ENCODE peak calls at places on chromosomes 11 and 22, in five cellular contexts. M, L, V, E and W are unnamed samples.

GRCh38 chr11:6237903-6238302 is 986 bp upstream of the CNGA4 start:
- DNase-seq in E (no peak), V (no peak), L (no peak), M (no peak), W (no peak)

GRCh38 chr11:32960553-32961164 is 55.0 kb upstream of the DEPDC7 start:
- DNase-seq in M (peak; percentile 40), V (no peak), L (no peak), E (no peak), W (peak; percentile 26)

GRCh38 chr22:36049678-36049997 is 21.0 kb upstream of the RBFOX2 start:
- DNase-seq in M (no peak), V (no peak), E (no peak), L (no peak), W (no peak)

GRCh38 chr11:12319734-12320387 is 57.5 kb upstream of the PARVA start:
- DNase-seq in L (no peak), E (no peak), V (no peak), M (peak; percentile 5), W (no peak)

GRCh38 chr22:38788016-38788415 is 5.9 kb downstream of the DNAL4 start:
- DNase-seq in E (no peak), M (peak; percentile 65), L (no peak), V (peak; percentile 60), W (no peak)

GRCh38 chr22:43829448-43829821 is 17.3 kb upstream of the EFCAB6 start:
- DNase-seq in V (no peak), E (no peak), L (no peak), M (peak; percentile 53), W (no peak)

GRCh38 chr11:87398913-87399312 is 361.2 kb downstream of the TMEM135 start:
- DNase-seq in M (peak; percentile 6), L (no peak), E (peak; percentile 79), V (peak; percentile 83), W (no peak)

GRCh38 chr11:7413961-7414728 is 71.2 kb upstream of the OLFML1 start:
- DNase-seq in L (no peak), V (no peak), E (no peak), M (no peak), W (no peak)

DNA sequence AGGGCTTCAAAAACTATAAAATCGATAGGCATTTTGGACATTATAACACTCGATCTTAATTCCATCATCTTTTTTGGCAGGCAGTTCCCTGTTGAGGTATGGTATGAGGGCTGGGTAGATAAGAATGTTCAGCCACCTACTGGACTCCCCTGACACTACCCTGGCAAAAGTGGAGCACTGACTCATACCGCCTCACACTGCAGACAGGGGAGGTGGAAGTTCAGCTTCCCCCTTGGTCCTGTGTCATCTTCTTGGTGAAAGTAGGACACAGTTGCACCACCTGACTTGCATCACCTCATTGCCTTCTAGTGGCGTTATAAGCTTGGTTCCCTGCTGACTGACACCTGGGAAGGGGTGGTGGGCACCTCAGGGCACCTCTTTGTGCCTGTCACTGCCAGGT is 30.4 kb downstream of the PAAF1 start:
- DNase-seq in L (no peak), E (no peak), M (peak; percentile 50), V (no peak), W (peak; percentile 83)
- TF ChIP-seq CTCF in L (no peak), E (no peak), M (no peak), V (no peak), W (no peak)

DNA sequence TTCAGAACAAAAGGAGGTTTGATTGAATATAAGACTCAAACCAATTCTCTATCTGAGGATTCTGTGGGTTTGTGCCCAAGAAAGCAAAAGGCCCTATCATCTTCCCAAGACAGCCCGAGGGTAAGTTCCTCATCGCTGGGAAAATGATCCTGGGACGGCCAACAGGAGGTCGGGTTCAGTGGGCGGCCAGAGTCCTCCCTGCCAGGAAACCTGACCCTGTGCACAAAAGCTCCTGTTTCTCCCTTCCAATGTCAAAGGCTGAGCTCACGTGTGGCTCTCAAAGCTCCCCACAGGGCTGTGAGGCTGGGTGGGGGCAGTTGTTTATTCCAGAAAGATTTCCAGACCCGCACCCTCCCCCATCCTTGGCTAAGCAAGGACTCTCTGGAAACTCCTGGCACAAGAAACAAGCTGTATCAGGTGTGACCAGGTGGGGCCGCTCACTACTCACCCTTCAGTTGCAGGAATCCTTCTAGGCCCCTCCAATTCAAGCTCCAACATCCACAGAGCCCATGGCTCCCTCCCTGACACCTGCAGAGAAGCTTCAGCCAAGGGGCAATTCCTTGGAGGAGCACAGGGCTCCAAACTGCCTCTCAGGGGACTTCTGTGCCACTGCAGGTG is 131.9 kb downstream of the SHANK2 start:
- DNase-seq in V (no peak), L (no peak), E (no peak), M (no peak), W (peak; percentile 30)
- TF ChIP-seq CTCF in V (no peak), L (no peak), E (no peak), M (no peak), W (peak; percentile 18)

DNA sequence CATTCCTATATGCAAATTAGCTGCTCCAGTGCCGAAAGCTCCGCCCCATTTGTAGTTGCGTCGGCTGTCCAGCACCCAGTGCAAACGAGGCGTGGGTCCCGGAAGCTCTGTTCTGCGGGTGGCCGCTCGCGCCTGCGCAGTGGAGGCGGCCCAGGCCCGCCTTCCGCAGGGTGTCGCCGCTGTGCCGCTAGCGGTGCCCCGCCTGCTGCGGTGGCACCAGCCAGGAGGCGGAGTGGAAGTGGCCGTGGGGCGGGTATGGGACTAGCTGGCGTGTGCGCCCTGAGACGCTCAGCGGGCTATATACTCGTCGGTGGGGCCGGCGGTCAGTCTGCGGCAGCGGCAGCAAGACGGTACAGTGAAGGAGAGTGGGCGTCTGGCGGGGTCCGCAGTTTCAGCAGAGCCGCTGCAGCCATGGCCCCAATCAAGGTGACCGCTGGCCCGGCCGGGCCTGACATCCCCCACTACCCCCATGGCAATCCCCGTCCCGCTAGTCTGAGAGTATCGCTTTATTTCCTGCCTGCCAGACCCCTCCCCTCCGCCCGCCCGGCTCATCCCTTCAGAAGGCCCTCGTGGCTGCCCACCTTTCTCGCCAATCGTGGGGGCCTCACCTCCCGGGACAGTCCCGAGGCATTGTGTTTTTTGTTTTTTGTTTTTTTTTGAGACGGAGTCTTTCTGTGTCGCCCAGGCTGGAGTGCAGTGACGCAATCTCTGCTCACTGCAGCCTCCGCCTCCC is at the start of gene PRDX5:
- DNase-seq in M (peak; percentile 92), L (peak; percentile 99), V (peak; percentile 97), E (peak; percentile 96), W (peak; percentile 90)
- TF ChIP-seq CTCF in M (no peak), L (no peak), V (peak; percentile 67), E (no peak), W (peak; percentile 58)

DNA sequence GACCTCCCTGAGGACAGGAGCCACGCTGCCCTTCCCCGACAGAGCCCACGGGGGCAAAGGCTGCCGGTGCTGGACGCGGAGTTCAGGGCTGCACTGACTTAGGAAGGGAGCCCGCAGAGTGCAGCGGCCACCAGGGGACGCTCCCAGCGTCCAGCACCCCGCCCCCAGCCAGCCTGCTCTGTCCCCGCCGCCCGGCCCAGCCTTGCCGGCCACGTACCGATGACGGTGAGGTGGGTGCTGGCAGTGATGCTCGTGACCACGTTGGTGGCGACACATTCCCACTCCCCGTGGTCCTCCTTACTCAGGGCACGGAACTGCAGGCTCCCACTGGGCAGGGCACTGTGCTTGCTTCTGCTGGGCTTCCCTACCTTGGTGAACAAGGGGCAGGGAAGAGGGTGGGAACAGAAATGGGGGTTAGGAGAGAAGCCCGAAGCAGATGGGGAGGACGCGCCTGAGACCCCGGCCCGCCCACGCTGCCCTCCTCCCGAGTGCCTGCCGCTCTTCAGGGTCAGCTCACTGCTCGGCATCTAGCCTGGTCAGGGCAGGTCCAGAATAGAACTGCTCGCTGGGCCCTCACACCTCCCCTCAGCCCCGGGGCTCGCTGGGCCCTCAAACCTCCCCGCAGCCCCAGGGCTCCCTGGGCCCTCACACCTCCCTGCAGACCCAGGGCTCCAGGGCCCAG is 25.9 kb downstream of the IGSF9B start:
- DNase-seq in V (no peak), M (no peak), L (no peak), E (no peak), W (no peak)
- TF ChIP-seq CTCF in V (peak; percentile 33), M (no peak), L (no peak), E (no peak), W (peak; percentile 22)